ENCODE peak calls at places on chromosomes 12 and 14, in nine cellular contexts. D is breast epithelium, H is stomach, R is endodermal cell, E is psoas muscle, I is aorta, B is tibial artery, M is ascending aorta, L is BE2C. G is an unnamed sample. For H3K27me3, the result is how much of the 10 kb centered on the place peaks cover.

GRCh38 chr14:24310666-24311604 is at the start of gene LTB4R:
- DNase-seq in D (peak), L (no peak), R (no peak), E (peak), M (no peak), B (peak), H (peak), I (peak), G (peak)

GRCh38 chr12:101209319-101210302 is at the start of gene SLC5A8:
- DNase-seq in E (no peak), M (no peak), R (peak), H (no peak), B (no peak), D (no peak), L (no peak), I (no peak), G (no peak)

GRCh38 chr12:117790198-117790597 is 178.6 kb downstream of the KSR2 start:
- DNase-seq in R (no peak), B (no peak), I (no peak), M (no peak), D (no peak), E (no peak), H (no peak), L (no peak), G (no peak)

GRCh38 chr12:20549115-20549719 is 145.9 kb upstream of the SLCO1C1 start:
- DNase-seq in E (no peak), M (no peak), D (no peak), R (peak), B (peak), L (peak), H (no peak), I (no peak), G (peak)

GRCh38 chr12:108779998-108780688 is 48.8 kb upstream of the CORO1C start:
- DNase-seq in D (no peak), L (no peak), R (no peak), E (no peak), H (no peak), M (no peak), I (no peak), B (no peak), G (peak)

GRCh38 chr14:94164685-94165431 is 9.3 kb upstream of the PPP4R4 start:
- DNase-seq in D (no peak), R (peak), H (no peak), I (no peak), B (no peak), E (no peak), L (no peak), M (no peak), G (no peak)

GRCh38 chr12:27984275-27984674 is 11.7 kb upstream of the PTHLH start:
- DNase-seq in L (no peak), E (no peak), I (no peak), D (no peak), R (no peak), H (no peak), M (no peak), B (no peak), G (no peak)

GRCh38 chr14:104801284-104802119 is 601 bp downstream of the ZBTB42 start:
- DNase-seq in H (peak), E (no peak), B (no peak), R (no peak), L (peak), I (peak), D (no peak), M (no peak), G (no peak)

GRCh38 chr12:25518512-25518911 is 34.6 kb downstream of the LMNTD1 start:
- DNase-seq in I (no peak), B (no peak), H (no peak), M (no peak), R (no peak), E (no peak), L (no peak), D (no peak), G (no peak)

GRCh38 chr14:103542545-103543088 is 13.6 kb downstream of the TRMT61A start:
- DNase-seq in I (peak), M (no peak), L (peak), R (peak), B (no peak), E (peak), H (peak), D (no peak), G (no peak)

GRCh38 chr14:74846168-74846567 is 29.8 kb downstream of the PROX2 start:
- DNase-seq in M (no peak), R (no peak), B (no peak), I (no peak), H (no peak), D (no peak), E (no peak), L (peak), G (no peak)

GRCh38 chr12:6333029-6333428 is 8.8 kb downstream of the TNFRSF1A start:
- DNase-seq in M (no peak), I (no peak), L (no peak), H (no peak), E (no peak), R (no peak), B (no peak), D (no peak), G (no peak)

GRCh38 chr14:50012644-50013043 is 103.7 kb downstream of the VCPKMT start:
- DNase-seq in I (no peak), L (no peak), H (no peak), M (no peak), E (no peak), R (no peak), D (no peak), B (no peak), G (no peak)

GRCh38 chr12:92075425-92075891 is 70.2 kb downstream of the BTG1 start:
- DNase-seq in I (no peak), E (no peak), M (no peak), H (no peak), L (no peak), B (no peak), D (no peak), R (no peak), G (peak)

GRCh38 chr14:21528381-21529348 is 2.5 kb upstream of the SALL2 start:
- DNase-seq in R (peak), B (no peak), I (no peak), M (no peak), E (no peak), D (no peak), H (no peak), L (no peak), G (no peak)

GRCh38 chr12:98635657-98636323 is 8.8 kb downstream of the IKBIP start:
- DNase-seq in B (no peak), I (no peak), D (no peak), L (no peak), R (no peak), H (no peak), M (no peak), E (no peak), G (peak)

GRCh38 chr14:104209985-104210520 is 71.7 kb downstream of the KIF26A start:
- DNase-seq in E (peak), B (no peak), D (no peak), H (no peak), L (no peak), I (peak), R (no peak), M (no peak), G (no peak)

GRCh38 chr12:62438098-62438692 is 28.4 kb upstream of the MON2 start:
- DNase-seq in E (no peak), M (no peak), L (peak), D (no peak), B (peak), H (peak), R (peak), I (peak), G (peak)

GRCh38 chr12:50220357-50221061 is 53.3 kb upstream of the CERS5 start:
- DNase-seq in D (no peak), I (no peak), M (no peak), B (no peak), R (no peak), L (peak), H (no peak), E (no peak), G (no peak)

GRCh38 chr14:103519043-103519836 is 3.4 kb downstream of the CKB start:
- DNase-seq in D (no peak), M (no peak), I (peak), R (no peak), B (no peak), H (peak), L (no peak), E (no peak), G (no peak)

GRCh38 chr14:106327234-106327633 is 800.9 kb downstream of the TMEM121 start:
- DNase-seq in B (no peak), E (no peak), R (no peak), L (no peak), D (no peak), M (no peak), H (no peak), I (no peak), G (no peak)

GRCh38 chr12:8045952-8046944 is 13.7 kb downstream of the FOXJ2 start:
- DNase-seq in E (peak), I (peak), H (peak), M (no peak), D (peak), L (peak), R (peak), B (peak), G (peak)

GRCh38 chr12:5166976-5167375 is 123.3 kb downstream of the KCNA5 start:
- DNase-seq in M (no peak), I (no peak), H (no peak), L (no peak), R (no peak), E (no peak), B (no peak), D (no peak), G (no peak)

GRCh38 chr12:42468341-42468821 is 121.2 kb downstream of the PRICKLE1 start:
- DNase-seq in E (no peak), M (no peak), D (no peak), I (no peak), R (no peak), L (no peak), H (no peak), B (no peak), G (no peak)

GRCh38 chr14:55800443-55800842 is 220.4 kb downstream of the KTN1 start:
- DNase-seq in B (no peak), D (no peak), E (no peak), H (no peak), R (no peak), M (no peak), L (no peak), I (no peak), G (no peak)

GRCh38 chr14:104579507-104579906 is at the start of gene C14orf180:
- DNase-seq in L (no peak), D (no peak), E (peak), B (no peak), I (peak), R (no peak), H (peak), M (no peak), G (no peak)

GRCh38 chr12:87405918-87406317 is 623.3 kb downstream of the C12orf50 start:
- DNase-seq in D (no peak), E (no peak), I (no peak), L (no peak), H (no peak), B (no peak), M (no peak), R (no peak), G (no peak)

GRCh38 chr12:55694188-55694515 is 13.6 kb downstream of the ITGA7 start:
- DNase-seq in I (no peak), L (no peak), M (no peak), E (no peak), R (no peak), D (peak), B (no peak), H (no peak), G (no peak)

GRCh38 chr14:56855891-56856461 is 45.7 kb upstream of the OTX2 start:
- DNase-seq in D (no peak), M (no peak), R (peak), H (peak), L (no peak), I (no peak), E (no peak), B (no peak), G (no peak)

GRCh38 chr12:1216560-1216959 is 225.5 kb downstream of the ERC1 start:
- DNase-seq in M (no peak), H (no peak), D (no peak), I (no peak), R (no peak), B (no peak), L (no peak), E (no peak), G (no peak)

GRCh38 chr14:36522347-36522971 is 2.4 kb upstream of the NKX2-1 start:
- DNase-seq in B (no peak), D (no peak), M (no peak), R (peak), L (no peak), H (no peak), I (no peak), E (no peak), G (no peak)

GRCh38 chr14:95876769-95877490 is at the start of gene TUNAR:
- DNase-seq in L (no peak), H (no peak), R (peak), M (no peak), D (no peak), E (no peak), I (no peak), B (no peak), G (no peak)

GRCh38 chr12:5222011-5222461 is 178.4 kb downstream of the KCNA5 start:
- DNase-seq in M (no peak), E (no peak), D (no peak), R (peak), L (no peak), H (no peak), B (no peak), I (no peak), G (no peak)

GRCh38 chr14:95319312-95320075 is at the start of gene CLMN:
- DNase-seq in D (no peak), L (peak), B (no peak), H (peak), E (peak), I (peak), R (peak), M (no peak), G (peak)

GRCh38 chr12:106632797-106633450 is 50.1 kb downstream of the RFX4 start:
- DNase-seq in M (no peak), L (no peak), D (no peak), E (no peak), H (no peak), R (no peak), B (no peak), I (no peak), G (no peak)

GRCh38 chr12:44504799-44505198 is 371.3 kb downstream of the NELL2 start:
- DNase-seq in D (no peak), M (no peak), I (no peak), B (no peak), H (no peak), L (no peak), E (no peak), R (no peak), G (no peak)

GRCh38 chr12:44511289-44511688 is 364.8 kb downstream of the NELL2 start:
- DNase-seq in L (no peak), D (no peak), B (no peak), M (no peak), E (no peak), R (no peak), I (no peak), H (no peak), G (no peak)

GRCh38 chr12:44510510-44510909 is 365.6 kb downstream of the NELL2 start:
- DNase-seq in H (no peak), D (no peak), R (no peak), B (no peak), M (no peak), I (no peak), L (no peak), E (no peak), G (no peak)

GRCh38 chr12:44507471-44507870 is 368.6 kb downstream of the NELL2 start:
- DNase-seq in E (no peak), B (no peak), H (no peak), D (no peak), R (no peak), L (no peak), M (no peak), I (no peak), G (no peak)

DNA sequence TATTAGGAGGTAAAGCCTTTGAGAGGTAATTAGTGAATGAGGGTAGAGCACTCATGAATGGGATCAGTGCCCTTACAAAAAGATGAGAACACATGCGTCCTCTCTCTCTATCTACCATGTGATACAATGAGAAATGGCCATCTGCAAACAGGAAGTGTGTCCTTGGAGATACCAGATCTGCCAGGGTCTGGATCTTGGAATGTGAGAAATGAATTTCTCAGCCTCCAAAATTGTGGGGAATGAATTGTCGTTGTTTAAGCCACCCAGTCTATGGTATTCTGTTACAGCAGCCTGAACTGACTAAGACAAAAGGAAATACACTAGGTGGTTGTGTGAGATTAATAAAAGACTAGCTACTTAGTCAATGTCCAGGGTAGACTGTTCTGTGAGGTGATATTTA is 366.6 kb downstream of the NELL2 start:
- DNase-seq in R (no peak), H (no peak), E (no peak), I (no peak), B (no peak), M (no peak), D (no peak), L (no peak), G (no peak)
- H3K27me3 ChIP-seq in R (under half), H (under half), E (under half), I (under half), B (under half), M (under half), D (under half), L (under half), G (under half)

DNA sequence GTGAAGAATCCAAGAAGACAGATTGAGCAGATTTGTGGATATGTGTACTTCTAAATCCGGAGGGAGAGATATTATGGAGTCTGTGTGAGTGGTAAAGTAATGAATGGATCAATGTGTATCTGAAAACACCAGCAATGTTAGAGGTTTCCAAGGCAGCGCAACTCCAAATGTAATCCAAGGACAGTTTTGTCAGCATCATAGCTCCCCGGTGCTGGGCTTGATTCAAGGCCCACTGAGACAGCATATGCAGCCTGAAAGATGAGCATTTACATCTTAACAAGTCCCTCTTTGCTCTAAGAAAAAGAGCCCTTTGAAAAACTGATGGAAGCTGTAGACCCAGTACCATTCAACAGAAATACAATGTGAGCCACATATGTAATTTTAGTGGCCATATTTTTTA is 38.3 kb upstream of the FRMD6 start:
- DNase-seq in R (no peak), H (no peak), E (no peak), L (no peak), D (no peak), I (no peak), M (no peak), B (no peak), G (no peak)
- H3K27me3 ChIP-seq in R (under half), H (under half), E (under half), L (under half), D (under half), I (under half), M (under half), B (under half), G (under half)

GRCh38 chr14:54377501-54377900 is 19.3 kb upstream of the CDKN3 start:
- DNase-seq in M (no peak), I (no peak), D (no peak), L (no peak), B (no peak), E (no peak), R (peak), H (no peak), G (no peak)
- H3K27me3 ChIP-seq in M (under half), I (under half), D (under half), L (under half), B (under half), E (under half), R (under half), H (under half), G (under half)

DNA sequence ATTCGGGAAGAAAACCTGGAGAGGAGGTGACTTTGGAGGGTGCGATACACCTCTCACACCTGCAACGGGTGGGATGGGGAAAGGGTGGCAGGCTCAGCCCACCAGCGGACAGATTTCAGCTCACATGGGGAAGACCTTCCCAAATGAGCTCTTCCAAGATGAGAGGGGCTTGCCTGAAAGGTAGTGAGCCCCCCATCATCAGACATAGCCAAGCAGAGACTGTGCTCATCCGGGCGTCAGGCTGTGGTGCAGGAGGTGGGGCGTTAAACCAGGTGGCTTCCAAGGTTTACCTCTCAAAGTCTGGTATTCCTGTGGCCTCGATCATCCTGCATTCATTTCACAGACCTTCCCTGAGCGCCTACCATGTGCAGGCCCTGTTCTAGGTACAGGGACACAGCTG is 105.4 kb upstream of the FKBP4 start:
- DNase-seq in B (no peak), R (no peak), H (no peak), E (no peak), I (no peak), L (no peak), D (peak), M (no peak), G (no peak)
- H3K27me3 ChIP-seq in B (under half), R (under half), H (under half), E (under half), I (under half), L (under half), D (under half), M (under half), G (under half)

DNA sequence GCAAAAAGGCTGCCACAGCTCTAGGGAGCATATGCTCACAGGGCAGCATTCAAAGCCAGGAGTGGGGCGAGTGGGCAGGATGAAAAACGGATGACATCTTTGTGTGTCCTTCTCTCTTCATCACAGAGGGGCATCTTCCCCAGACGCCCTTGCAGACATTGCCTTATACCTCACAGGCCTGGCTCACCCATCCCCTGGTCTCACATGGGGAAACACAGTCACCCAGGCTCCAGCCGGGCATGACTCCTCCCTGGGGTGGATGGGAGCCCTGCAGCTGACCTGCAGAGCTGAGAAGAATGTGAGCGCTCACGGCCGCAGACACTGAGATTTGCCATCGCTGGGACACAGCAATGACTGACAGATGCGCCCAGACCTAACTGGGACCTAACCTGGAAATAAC is 7.2 kb upstream of the FBRSL1 start:
- DNase-seq in L (no peak), E (no peak), B (no peak), M (no peak), R (no peak), D (no peak), I (no peak), H (no peak), G (no peak)
- H3K27me3 ChIP-seq in L (under half), E (under half), B (under half), M (under half), R (half or more), D (under half), I (under half), H (under half), G (under half)

DNA sequence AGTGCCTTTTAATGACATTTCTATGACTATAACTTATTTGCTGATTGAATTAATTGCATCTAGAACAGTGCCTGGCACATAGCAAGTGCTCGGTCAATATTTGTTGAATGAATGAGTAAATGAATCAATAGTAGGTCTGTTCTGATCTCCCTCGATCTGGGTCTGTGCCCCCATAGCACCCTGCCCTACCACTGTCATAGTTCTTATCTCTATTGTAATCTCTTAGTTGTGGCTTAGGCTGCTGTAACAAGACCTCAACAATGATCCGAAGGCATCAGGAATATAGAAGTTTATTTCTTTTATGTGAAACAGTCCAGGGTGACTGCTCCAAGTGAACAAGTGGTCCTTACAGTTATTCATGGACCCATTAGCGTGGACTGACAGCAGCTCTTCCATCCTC is 44.0 kb upstream of the RPH3A start:
- DNase-seq in E (no peak), B (no peak), L (no peak), H (no peak), R (no peak), M (no peak), D (no peak), I (no peak), G (no peak)
- H3K27me3 ChIP-seq in E (under half), B (under half), L (under half), H (under half), R (under half), M (under half), D (under half), I (under half), G (under half)